ENCODE peak calls at places on chromosomes 2 and 18, in eight cellular contexts. S, L, O, R, X, U, M and K are unnamed samples.

GRCh38 chr2:25400576-25401241 is 59.0 kb upstream of the DNMT3A start:
- DNase-seq in L (no peak), U (no peak), R (no peak), O (no peak), M (no peak), X (no peak), S (no peak), K (no peak)

GRCh38 chr2:231674587-231675334 is 33.6 kb upstream of the PTMA start:
- DNase-seq in O (peak), R (peak), U (peak), X (peak), L (peak), M (peak), S (peak), K (peak)

GRCh38 chr18:72700961-72701710 is 157.0 kb upstream of the CBLN2 start:
- DNase-seq in O (no peak), L (peak), X (no peak), R (no peak), M (no peak), U (peak), S (no peak), K (no peak)

GRCh38 chr18:2515908-2516625 is 55.2 kb downstream of the METTL4 start:
- DNase-seq in S (peak), M (no peak), O (no peak), X (no peak), L (peak), U (peak), R (no peak), K (no peak)

GRCh38 chr2:231640646-231641111 is 48.0 kb downstream of the TEX44 start:
- DNase-seq in S (peak), O (no peak), X (peak), R (peak), L (no peak), M (peak), U (no peak), K (peak)

GRCh38 chr2:62789918-62790317 is 84.4 kb downstream of the EHBP1 start:
- DNase-seq in S (no peak), M (no peak), U (no peak), O (no peak), R (no peak), L (no peak), X (no peak), K (no peak)

GRCh38 chr2:218000137-218000536 is 2.7 kb downstream of the TNS1 start:
- DNase-seq in R (no peak), M (peak), O (no peak), L (no peak), U (no peak), X (peak), S (no peak), K (no peak)

GRCh38 chr2:207008105-207008990 is 69.0 kb downstream of the CPO start:
- DNase-seq in X (no peak), R (no peak), M (no peak), O (no peak), U (no peak), L (peak), S (no peak), K (no peak)

GRCh38 chr2:121078869-121079268 is 206.1 kb downstream of the TFCP2L1 start:
- DNase-seq in M (no peak), X (no peak), U (no peak), O (no peak), S (no peak), L (no peak), R (no peak), K (no peak)

GRCh38 chr2:174039551-174040416 is 74.6 kb upstream of the SP3 start:
- DNase-seq in S (peak), L (peak), X (peak), O (peak), M (peak), U (peak), R (peak), K (peak)

GRCh38 chr2:5389740-5390139 is 302.4 kb upstream of the SOX11 start:
- DNase-seq in S (no peak), M (no peak), L (no peak), O (no peak), X (no peak), R (peak), U (no peak), K (no peak)

GRCh38 chr2:135744761-135745314 is 3.2 kb downstream of the UBXN4 start:
- DNase-seq in U (peak), O (no peak), L (peak), X (no peak), S (no peak), M (no peak), R (no peak), K (no peak)

GRCh38 chr2:289362-290089 is 1.6 kb upstream of the ALKAL2 start:
- DNase-seq in U (peak), L (no peak), S (no peak), X (no peak), M (no peak), O (peak), R (no peak), K (no peak)

GRCh38 chr2:39059366-39059952 is 61.4 kb downstream of the SOS1 start:
- DNase-seq in U (peak), S (no peak), O (no peak), L (peak), R (no peak), M (no peak), X (no peak), K (no peak)

GRCh38 chr2:84243788-84244627 is 215.1 kb downstream of the SUCLG1 start:
- DNase-seq in S (no peak), M (no peak), L (no peak), U (no peak), O (no peak), X (no peak), R (no peak), K (no peak)

GRCh38 chr18:77249583-77250500 is at the start of gene GALR1:
- DNase-seq in X (no peak), S (no peak), U (no peak), M (no peak), L (no peak), R (no peak), O (no peak), K (no peak)

GRCh38 chr2:26462100-26462499 is 15.8 kb downstream of the OTOF start:
- DNase-seq in S (no peak), O (no peak), L (no peak), X (no peak), M (peak), R (no peak), U (no peak), K (peak)

GRCh38 chr2:55782528-55783173 is 89.0 kb upstream of the PNPT1 start:
- DNase-seq in L (no peak), S (no peak), U (no peak), X (no peak), M (no peak), R (no peak), O (no peak), K (no peak)

GRCh38 chr18:59779979-59780378 is 82.8 kb upstream of the CCBE1 start:
- DNase-seq in L (no peak), R (no peak), S (no peak), O (no peak), X (no peak), U (peak), M (no peak), K (no peak)

GRCh38 chr2:72291059-72291458 is 143.4 kb upstream of the CYP26B1 start:
- DNase-seq in L (no peak), R (no peak), M (no peak), U (peak), S (no peak), O (no peak), X (no peak), K (no peak)

GRCh38 chr2:71101656-71102055 is 28.4 kb downstream of the MCEE start:
- DNase-seq in X (no peak), S (no peak), O (no peak), L (peak), U (no peak), R (no peak), M (no peak), K (no peak)

GRCh38 chr2:109344270-109344805 is 215.3 kb downstream of the SH3RF3 start:
- DNase-seq in L (no peak), X (no peak), S (no peak), O (no peak), U (no peak), M (no peak), R (no peak), K (no peak)

GRCh38 chr2:165837122-165837521 is 43.1 kb upstream of the GALNT3 start:
- DNase-seq in L (no peak), R (no peak), S (no peak), O (no peak), U (peak), M (no peak), X (no peak), K (no peak)

GRCh38 chr2:140186201-140186775 is 1406.1 kb upstream of the NXPH2 start:
- DNase-seq in L (no peak), U (no peak), X (no peak), R (no peak), M (no peak), S (no peak), O (no peak), K (no peak)

GRCh38 chr2:176455865-176456291 is 186.6 kb downstream of the MTX2 start:
- DNase-seq in L (no peak), S (no peak), U (peak), O (no peak), M (peak), X (no peak), R (peak), K (no peak)

GRCh38 chr2:222952204-222952603 is 91.4 kb downstream of the ACSL3 start:
- DNase-seq in R (no peak), M (no peak), U (no peak), X (no peak), S (no peak), O (no peak), L (peak), K (no peak)

GRCh38 chr2:134011936-134012586 is 241.8 kb upstream of the MGAT5 start:
- DNase-seq in U (no peak), M (no peak), O (no peak), L (no peak), S (no peak), R (no peak), X (no peak), K (no peak)

GRCh38 chr2:88671786-88672427 is 19.6 kb upstream of the RPIA start:
- DNase-seq in R (no peak), M (no peak), O (no peak), L (peak), U (peak), S (no peak), X (no peak), K (no peak)

GRCh38 chr2:204971219-204971907 is 426.1 kb downstream of the PARD3B start:
- DNase-seq in X (no peak), L (no peak), M (no peak), U (no peak), O (no peak), R (no peak), S (no peak), K (no peak)

GRCh38 chr2:7572460-7572859 is 655.2 kb downstream of the RNF144A start:
- DNase-seq in M (no peak), S (no peak), R (no peak), O (no peak), X (no peak), U (no peak), L (no peak), K (no peak)

GRCh38 chr2:18467727-18468363 is 92.6 kb downstream of the RDH14 start:
- DNase-seq in M (no peak), U (no peak), X (peak), L (no peak), R (peak), S (no peak), O (no peak), K (no peak)

GRCh38 chr2:60116167-60116870 is 437.1 kb downstream of the BCL11A start:
- DNase-seq in X (no peak), S (no peak), U (no peak), O (no peak), M (no peak), R (no peak), L (no peak), K (no peak)

GRCh38 chr2:240227538-240228428 is 87.3 kb upstream of the OTOS start:
- DNase-seq in S (no peak), U (no peak), R (no peak), L (no peak), X (no peak), O (no peak), M (no peak), K (peak)

GRCh38 chr2:23476786-23477185 is 91.8 kb downstream of the KLHL29 start:
- DNase-seq in M (no peak), O (peak), U (no peak), X (no peak), S (no peak), L (no peak), R (no peak), K (no peak)

GRCh38 chr2:23475036-23475435 is 90.1 kb downstream of the KLHL29 start:
- DNase-seq in O (peak), S (no peak), M (no peak), U (no peak), R (no peak), L (no peak), X (no peak), K (no peak)

GRCh38 chr2:23477392-23477791 is 92.4 kb downstream of the KLHL29 start:
- DNase-seq in X (no peak), S (no peak), M (no peak), O (peak), U (no peak), R (no peak), L (no peak), K (no peak)

GRCh38 chr2:23478087-23478932 is 93.3 kb downstream of the KLHL29 start:
- DNase-seq in O (peak), L (no peak), R (no peak), M (no peak), X (no peak), S (no peak), U (no peak), K (no peak)

DNA sequence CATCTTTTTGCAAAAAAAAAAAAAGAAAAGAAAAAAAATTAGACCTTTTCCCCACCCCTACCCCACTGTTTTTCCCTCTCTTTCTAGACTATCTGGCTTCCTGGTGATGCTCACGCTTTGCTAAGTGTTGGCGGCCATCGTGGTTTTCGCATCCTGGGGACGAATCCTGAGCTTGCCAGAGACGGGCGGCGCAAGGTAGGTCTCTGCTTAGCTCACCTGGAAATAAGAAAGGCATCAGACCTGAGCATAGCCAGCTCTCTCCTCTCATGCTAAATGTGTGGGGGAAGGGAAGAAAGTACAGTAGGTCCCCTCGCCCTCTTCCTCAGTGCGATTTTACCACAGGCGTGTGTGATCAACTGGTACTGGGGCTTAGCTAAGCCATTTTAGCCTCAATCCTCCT is 90.5 kb downstream of the KLHL29 start:
- DNase-seq in U (no peak), R (no peak), X (no peak), O (peak), S (no peak), M (no peak), L (no peak), K (no peak)
- TF ChIP-seq CTCF in U (no peak), R (no peak), X (no peak), O (no peak), S (no peak), M (no peak), L (no peak), K (no peak)

GRCh38 chr18:23137788-23138216 is 2.5 kb downstream of the CABLES1 start:
- DNase-seq in O (no peak), X (no peak), U (no peak), S (no peak), R (no peak), L (peak), M (no peak), K (no peak)

GRCh38 chr18:23134780-23135678 is at the start of gene CABLES1:
- DNase-seq in X (peak), O (peak), S (no peak), U (peak), L (peak), R (peak), M (peak), K (peak)

GRCh38 chr18:23137093-23137640 is 1.9 kb downstream of the CABLES1 start:
- DNase-seq in M (no peak), X (no peak), S (no peak), R (no peak), U (no peak), O (no peak), L (peak), K (no peak)

GRCh38 chr18:23135679-23136325 is 517 bp downstream of the CABLES1 start:
- DNase-seq in U (peak), M (peak), R (peak), S (no peak), L (peak), O (peak), X (peak), K (peak)

DNA sequence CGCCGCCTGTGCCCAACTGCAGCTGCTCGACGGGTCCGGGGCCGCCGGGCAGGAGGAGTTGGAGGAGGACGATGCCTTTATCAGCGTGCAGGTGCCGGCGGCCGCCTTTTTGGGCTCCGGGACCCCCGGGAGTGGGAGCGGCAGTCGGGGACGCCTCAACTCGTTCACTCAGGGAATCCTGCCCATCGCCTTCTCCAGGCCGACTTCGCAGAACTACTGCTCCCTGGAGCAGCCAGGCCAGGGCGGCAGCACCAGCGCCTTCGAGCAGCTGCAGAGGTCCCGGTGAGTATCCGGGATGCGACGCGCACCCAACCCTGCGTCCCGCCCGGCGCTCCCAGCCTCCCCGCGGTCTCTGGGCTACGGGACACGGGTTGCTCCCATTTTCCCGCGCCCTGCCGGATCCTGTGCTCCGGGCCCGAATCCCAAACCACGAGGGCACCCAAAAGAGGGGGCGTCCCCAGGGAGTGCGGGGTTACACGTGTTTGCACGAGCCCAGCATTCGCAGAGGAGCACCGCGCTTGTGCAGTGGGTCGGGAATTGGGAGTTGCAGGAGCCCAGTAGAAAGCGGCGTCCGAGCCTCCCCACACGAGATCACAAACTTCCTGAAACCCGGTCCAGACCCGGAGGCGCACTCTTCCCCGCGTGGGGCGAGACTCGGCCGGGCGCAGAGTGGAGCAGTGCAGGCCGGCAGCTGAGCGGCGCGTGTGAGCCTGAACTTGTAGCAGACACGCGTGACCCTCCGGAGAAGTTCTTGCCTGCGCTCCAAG is 1.2 kb downstream of the CABLES1 start:
- DNase-seq in U (peak), X (peak), O (peak), L (peak), S (no peak), M (peak), R (peak), K (peak)
- H3K4me3 ChIP-seq in U (peak), X (peak), O (peak), L (peak), S (peak), M (peak), R (peak), K (peak)

GRCh38 chr2:235670974-235671787 is 177.3 kb downstream of the AGAP1 start:
- DNase-seq in S (no peak), O (no peak), X (no peak), U (peak), M (no peak), R (no peak), L (no peak), K (no peak)

GRCh38 chr2:235672720-235673119 is 178.9 kb downstream of the AGAP1 start:
- DNase-seq in U (no peak), X (no peak), O (no peak), L (no peak), S (no peak), M (no peak), R (no peak), K (no peak)

GRCh38 chr2:235668782-235669181 is 174.9 kb downstream of the AGAP1 start:
- DNase-seq in R (no peak), S (no peak), X (no peak), O (no peak), U (no peak), M (no peak), L (no peak), K (no peak)

GRCh38 chr2:235669269-235669831 is 175.5 kb downstream of the AGAP1 start:
- DNase-seq in S (no peak), O (peak), M (peak), U (peak), X (peak), L (peak), R (peak), K (peak)

GRCh38 chr2:235669983-235670962 is 176.4 kb downstream of the AGAP1 start:
- DNase-seq in U (peak), S (no peak), O (peak), X (peak), R (peak), M (peak), L (no peak), K (peak)
- TF ChIP-seq CTCF in U (peak), S (peak), O (peak), X (peak), R (peak), M (peak), L (no peak), K (peak)

GRCh38 chr18:58640891-58641610 is 12.2 kb upstream of the ALPK2 start:
- DNase-seq in R (no peak), X (no peak), U (no peak), S (no peak), L (no peak), M (no peak), O (no peak), K (no peak)

GRCh38 chr18:58638446-58638845 is 9.6 kb upstream of the ALPK2 start:
- DNase-seq in O (no peak), U (no peak), L (no peak), S (no peak), R (no peak), M (no peak), X (no peak), K (no peak)

GRCh38 chr18:58640428-58640805 is 11.5 kb upstream of the ALPK2 start:
- DNase-seq in O (no peak), S (no peak), X (no peak), R (no peak), M (no peak), U (no peak), L (no peak), K (no peak)

GRCh38 chr18:58639237-58639636 is 10.3 kb upstream of the ALPK2 start:
- DNase-seq in U (no peak), X (no peak), M (no peak), S (no peak), L (no peak), R (no peak), O (no peak), K (no peak)

GRCh38 chr18:58639751-58640427 is 11.0 kb upstream of the ALPK2 start:
- DNase-seq in M (no peak), L (peak), O (no peak), R (no peak), S (no peak), X (no peak), U (no peak), K (no peak)
- H3K4me3 ChIP-seq in M (no peak), L (no peak), O (no peak), R (no peak), S (no peak), X (no peak), U (no peak), K (no peak)

GRCh38 chr2:237547841-237548416 is 18.4 kb upstream of the PRLH start:
- DNase-seq in L (no peak), S (no peak), U (peak), R (no peak), X (no peak), O (no peak), M (no peak), K (no peak)
- TF ChIP-seq CTCF in L (no peak), S (no peak), U (no peak), R (no peak), X (no peak), O (no peak), M (no peak), K (no peak)

GRCh38 chr18:8726281-8726680 is 20.9 kb downstream of the MTCL1 start:
- DNase-seq in S (no peak), L (no peak), R (no peak), O (no peak), U (no peak), X (no peak), M (no peak), K (no peak)

GRCh38 chr18:8732442-8733360 is 27.3 kb downstream of the MTCL1 start:
- DNase-seq in M (no peak), O (no peak), X (no peak), U (no peak), S (no peak), R (no peak), L (no peak), K (no peak)

GRCh38 chr18:8726963-8727730 is 21.8 kb downstream of the MTCL1 start:
- DNase-seq in X (no peak), M (no peak), R (no peak), S (no peak), L (no peak), U (no peak), O (no peak), K (no peak)

GRCh38 chr18:8734496-8734895 is 29.1 kb downstream of the MTCL1 start:
- DNase-seq in L (no peak), S (no peak), O (no peak), M (no peak), U (no peak), X (no peak), R (no peak), K (no peak)

GRCh38 chr18:8730080-8730827 is 24.9 kb downstream of the MTCL1 start:
- DNase-seq in O (no peak), S (no peak), R (peak), X (no peak), M (peak), U (peak), L (no peak), K (peak)
- H3K4me3 ChIP-seq in O (no peak), S (peak), R (peak), X (no peak), M (no peak), U (no peak), L (no peak), K (no peak)

GRCh38 chr2:28390857-28391563 is 1.6 kb upstream of the FOSL2 start:
- DNase-seq in U (peak), S (no peak), R (peak), X (peak), O (peak), M (peak), L (peak), K (peak)
- TF ChIP-seq CTCF in U (no peak), S (peak), R (no peak), X (no peak), O (no peak), M (no peak), L (no peak), K (no peak)